ENCODE peak calls at places on chromosomes 5 and 9, in six cellular contexts. One of them, this sample, is unnamed.

GRCh38 chr5:64958757-64959391 is 190.1 kb downstream of the CWC27 start:
- DNase-seq in HCT116: peak; percentile 7
- DNase-seq in kidney epithelial cell: no peak
- DNase-seq in activated naive CD4-positive, alpha-beta T cell treated with anti-CD3 and anti-CD28 coated beads for 36 hours: no peak
- DNase-seq in ACHN: peak; percentile 54
- DNase-seq in caudate nucleus: no peak
- DNase-seq in this sample: no peak

GRCh38 chr5:172958268-172959046 is 767 bp upstream of the RPL26L1 start:
- DNase-seq in caudate nucleus: no peak
- DNase-seq in ACHN: peak; percentile 60
- DNase-seq in activated naive CD4-positive, alpha-beta T cell treated with anti-CD3 and anti-CD28 coated beads for 36 hours: peak; percentile 60
- DNase-seq in HCT116: peak; percentile 29
- DNase-seq in kidney epithelial cell: no peak
- DNase-seq in this sample: peak; percentile 20

GRCh38 chr5:138033916-138034315 is 1.0 kb upstream of the FAM13B start:
- DNase-seq in ACHN: peak; percentile 5
- DNase-seq in caudate nucleus: no peak
- DNase-seq in HCT116: no peak
- DNase-seq in kidney epithelial cell: no peak
- DNase-seq in activated naive CD4-positive, alpha-beta T cell treated with anti-CD3 and anti-CD28 coated beads for 36 hours: no peak
- DNase-seq in this sample: no peak

GRCh38 chr9:36101916-36102741 is 34.4 kb upstream of the GLIPR2 start:
- DNase-seq in HCT116: peak; percentile 66
- DNase-seq in ACHN: peak; percentile 96
- DNase-seq in caudate nucleus: no peak
- DNase-seq in kidney epithelial cell: peak; percentile 94
- DNase-seq in activated naive CD4-positive, alpha-beta T cell treated with anti-CD3 and anti-CD28 coated beads for 36 hours: no peak
- DNase-seq in this sample: no peak

GRCh38 chr9:110835404-110835803 is 166.8 kb downstream of the MUSK start:
- DNase-seq in activated naive CD4-positive, alpha-beta T cell treated with anti-CD3 and anti-CD28 coated beads for 36 hours: no peak
- DNase-seq in HCT116: peak; percentile 6
- DNase-seq in caudate nucleus: no peak
- DNase-seq in kidney epithelial cell: peak; percentile 63
- DNase-seq in ACHN: peak; percentile 94
- DNase-seq in this sample: no peak

GRCh38 chr5:56688402-56688801 is 126.9 kb upstream of the MAP3K1 start:
- DNase-seq in kidney epithelial cell: no peak
- DNase-seq in HCT116: no peak
- DNase-seq in activated naive CD4-positive, alpha-beta T cell treated with anti-CD3 and anti-CD28 coated beads for 36 hours: no peak
- DNase-seq in ACHN: no peak
- DNase-seq in caudate nucleus: no peak
- DNase-seq in this sample: no peak

GRCh38 chr9:108569624-108570023 is 286.2 kb downstream of the ACTL7B start:
- DNase-seq in ACHN: no peak
- DNase-seq in caudate nucleus: no peak
- DNase-seq in activated naive CD4-positive, alpha-beta T cell treated with anti-CD3 and anti-CD28 coated beads for 36 hours: no peak
- DNase-seq in kidney epithelial cell: no peak
- DNase-seq in HCT116: no peak
- DNase-seq in this sample: no peak

GRCh38 chr9:127642047-127642740 is 30.1 kb downstream of the STXBP1 start:
- DNase-seq in kidney epithelial cell: peak; percentile 4
- DNase-seq in caudate nucleus: no peak
- DNase-seq in ACHN: no peak
- DNase-seq in activated naive CD4-positive, alpha-beta T cell treated with anti-CD3 and anti-CD28 coated beads for 36 hours: no peak
- DNase-seq in HCT116: no peak
- DNase-seq in this sample: no peak

GRCh38 chr9:133031496-133031911 is 707 bp downstream of the GTF3C5 start:
- DNase-seq in kidney epithelial cell: no peak
- DNase-seq in caudate nucleus: no peak
- DNase-seq in activated naive CD4-positive, alpha-beta T cell treated with anti-CD3 and anti-CD28 coated beads for 36 hours: peak; percentile 37
- DNase-seq in ACHN: peak; percentile 1
- DNase-seq in HCT116: peak; percentile 32
- DNase-seq in this sample: no peak

GRCh38 chr9:109141375-109141774 is 21.6 kb upstream of the TMEM245 start:
- DNase-seq in activated naive CD4-positive, alpha-beta T cell treated with anti-CD3 and anti-CD28 coated beads for 36 hours: no peak
- DNase-seq in HCT116: no peak
- DNase-seq in caudate nucleus: no peak
- DNase-seq in ACHN: no peak
- DNase-seq in kidney epithelial cell: no peak
- DNase-seq in this sample: no peak

GRCh38 chr5:169106906-169107305 is 194.0 kb downstream of the SLIT3 start:
- DNase-seq in activated naive CD4-positive, alpha-beta T cell treated with anti-CD3 and anti-CD28 coated beads for 36 hours: no peak
- DNase-seq in ACHN: no peak
- DNase-seq in HCT116: no peak
- DNase-seq in kidney epithelial cell: no peak
- DNase-seq in caudate nucleus: no peak
- DNase-seq in this sample: no peak